ENCODE peak calls at places on chromosomes 16 and 17, in four cellular contexts. One of them, this sample, is unnamed.

GRCh38 chr17:73098919-73099318 is 6.4 kb upstream of the SLC39A11 start:
- DNase-seq in stomach: no peak
- DNase-seq in OCI-LY7: no peak
- DNase-seq in fibroblast of lung: no peak
- DNase-seq in this sample: no peak

GRCh38 chr16:15757630-15758251 is 99.1 kb downstream of the MYH11 start:
- DNase-seq in stomach: no peak
- DNase-seq in OCI-LY7: peak
- DNase-seq in fibroblast of lung: no peak
- DNase-seq in this sample: no peak

GRCh38 chr17:33447090-33447489 is 154.0 kb upstream of the ASIC2 start:
- DNase-seq in stomach: no peak
- DNase-seq in OCI-LY7: no peak
- DNase-seq in fibroblast of lung: no peak
- DNase-seq in this sample: no peak

GRCh38 chr16:9123871-9124270 is 32.4 kb downstream of the HAPSTR1 start:
- DNase-seq in stomach: peak
- DNase-seq in OCI-LY7: no peak
- DNase-seq in fibroblast of lung: peak
- DNase-seq in this sample: no peak

GRCh38 chr16:56477096-56477878 is 25.9 kb downstream of the OGFOD1 start:
- DNase-seq in stomach: no peak
- DNase-seq in OCI-LY7: no peak
- DNase-seq in fibroblast of lung: peak
- DNase-seq in this sample: peak

GRCh38 chr16:88905563-88905962 is 39.1 kb upstream of the PABPN1L start:
- DNase-seq in stomach: no peak
- DNase-seq in OCI-LY7: peak
- DNase-seq in fibroblast of lung: no peak
- DNase-seq in this sample: no peak

GRCh38 chr16:69276143-69277115 is 34.7 kb upstream of the VPS4A start:
- DNase-seq in stomach: no peak
- DNase-seq in OCI-LY7: no peak
- DNase-seq in fibroblast of lung: peak
- DNase-seq in this sample: no peak

GRCh38 chr17:80354381-80354780 is 60.6 kb upstream of the ENDOV start:
- DNase-seq in stomach: no peak
- DNase-seq in OCI-LY7: no peak
- DNase-seq in fibroblast of lung: no peak
- DNase-seq in this sample: no peak

GRCh38 chr17:77730376-77730775 is 228.1 kb upstream of the TNRC6C start:
- DNase-seq in stomach: no peak
- DNase-seq in OCI-LY7: no peak
- DNase-seq in fibroblast of lung: no peak
- DNase-seq in this sample: no peak

GRCh38 chr17:44623070-44623725 is 33.1 kb upstream of the MEIOC start:
- DNase-seq in stomach: no peak
- DNase-seq in OCI-LY7: no peak
- DNase-seq in fibroblast of lung: peak
- DNase-seq in this sample: no peak

GRCh38 chr16:68272501-68273209 is 8.3 kb downstream of the SLC7A6 start:
- DNase-seq in stomach: peak
- DNase-seq in OCI-LY7: peak
- DNase-seq in fibroblast of lung: no peak
- DNase-seq in this sample: no peak

GRCh38 chr17:47776330-47777197 is 43.5 kb downstream of the TBX21 start:
- DNase-seq in stomach: no peak
- DNase-seq in OCI-LY7: peak
- DNase-seq in fibroblast of lung: peak
- DNase-seq in this sample: no peak

GRCh38 chr16:9050102-9050830 is 41.2 kb upstream of the HAPSTR1 start:
- DNase-seq in stomach: no peak
- DNase-seq in OCI-LY7: peak
- DNase-seq in fibroblast of lung: peak
- DNase-seq in this sample: no peak

GRCh38 chr17:73394523-73395450 is 83.0 kb upstream of the CDC42EP4 start:
- DNase-seq in stomach: no peak
- DNase-seq in OCI-LY7: no peak
- DNase-seq in fibroblast of lung: no peak
- DNase-seq in this sample: no peak

GRCh38 chr16:31072540-31073072 is 1.4 kb downstream of the ZNF668 start:
- DNase-seq in stomach: no peak
- DNase-seq in OCI-LY7: peak
- DNase-seq in fibroblast of lung: peak
- DNase-seq in this sample: no peak

GRCh38 chr17:47172698-47173565 is 16.2 kb downstream of the CDC27 start:
- DNase-seq in stomach: no peak
- DNase-seq in OCI-LY7: no peak
- DNase-seq in fibroblast of lung: peak
- DNase-seq in this sample: no peak

GRCh38 chr17:37605813-37606505 is 3.3 kb downstream of the SYNRG start:
- DNase-seq in stomach: no peak
- DNase-seq in OCI-LY7: peak
- DNase-seq in fibroblast of lung: peak
- DNase-seq in this sample: no peak

GRCh38 chr17:77482375-77483127 is 341.8 kb downstream of the SEC14L1 start:
- DNase-seq in stomach: no peak
- DNase-seq in OCI-LY7: no peak
- DNase-seq in fibroblast of lung: no peak
- DNase-seq in this sample: no peak

GRCh38 chr16:79972053-79972704 is 371.6 kb upstream of the MAF start:
- DNase-seq in stomach: no peak
- DNase-seq in OCI-LY7: no peak
- DNase-seq in fibroblast of lung: peak
- DNase-seq in this sample: no peak

GRCh38 chr16:21599994-21600773 is 807 bp downstream of the METTL9 start:
- DNase-seq in stomach: no peak
- DNase-seq in OCI-LY7: peak
- DNase-seq in fibroblast of lung: peak
- DNase-seq in this sample: no peak

GRCh38 chr16:11108466-11108805 is 147.6 kb downstream of the SOCS1 start:
- DNase-seq in stomach: no peak
- DNase-seq in OCI-LY7: no peak
- DNase-seq in fibroblast of lung: no peak
- DNase-seq in this sample: no peak

GRCh38 chr16:47285001-47285400 is 141.3 kb upstream of the NETO2 start:
- DNase-seq in stomach: no peak
- DNase-seq in OCI-LY7: no peak
- DNase-seq in fibroblast of lung: no peak
- DNase-seq in this sample: no peak

GRCh38 chr16:88437367-88437964 is 15.6 kb upstream of the ZFPM1 start:
- DNase-seq in stomach: peak
- DNase-seq in OCI-LY7: peak
- DNase-seq in fibroblast of lung: peak
- DNase-seq in this sample: no peak

GRCh38 chr16:23302045-23302956 is at the start of gene SCNN1B:
- DNase-seq in stomach: peak
- DNase-seq in OCI-LY7: no peak
- DNase-seq in fibroblast of lung: no peak
- DNase-seq in this sample: no peak

GRCh38 chr17:79572136-79572915 is 38.5 kb downstream of the RBFOX3 start:
- DNase-seq in stomach: no peak
- DNase-seq in OCI-LY7: no peak
- DNase-seq in fibroblast of lung: no peak
- DNase-seq in this sample: no peak

GRCh38 chr16:62408760-62409159 is 372.5 kb upstream of the CDH8 start:
- DNase-seq in stomach: no peak
- DNase-seq in OCI-LY7: no peak
- DNase-seq in fibroblast of lung: no peak
- DNase-seq in this sample: no peak

GRCh38 chr16:75000481-75001081 is 1.8 kb downstream of the ZNRF1 start:
- DNase-seq in stomach: no peak
- DNase-seq in OCI-LY7: no peak
- DNase-seq in fibroblast of lung: peak
- DNase-seq in this sample: no peak

GRCh38 chr16:67238806-67239470 is 8.3 kb downstream of the FHOD1 start:
- DNase-seq in stomach: no peak
- DNase-seq in OCI-LY7: no peak
- DNase-seq in fibroblast of lung: no peak
- DNase-seq in this sample: no peak

GRCh38 chr16:84979516-84979915 is 31.8 kb downstream of the ZDHHC7 start:
- DNase-seq in stomach: no peak
- DNase-seq in OCI-LY7: no peak
- DNase-seq in fibroblast of lung: no peak
- DNase-seq in this sample: no peak

GRCh38 chr16:84985079-84986065 is 26.0 kb downstream of the ZDHHC7 start:
- DNase-seq in stomach: no peak
- DNase-seq in OCI-LY7: no peak
- DNase-seq in fibroblast of lung: peak
- DNase-seq in this sample: no peak

GRCh38 chr16:84983308-84983707 is 28.0 kb downstream of the ZDHHC7 start:
- DNase-seq in stomach: no peak
- DNase-seq in OCI-LY7: no peak
- DNase-seq in fibroblast of lung: no peak
- DNase-seq in this sample: no peak

GRCh38 chr16:84986102-84986501 is 25.2 kb downstream of the ZDHHC7 start:
- DNase-seq in stomach: peak
- DNase-seq in OCI-LY7: no peak
- DNase-seq in fibroblast of lung: no peak
- DNase-seq in this sample: no peak

GRCh38 chr16:84982434-84982833 is 28.9 kb downstream of the ZDHHC7 start:
- DNase-seq in stomach: peak
- DNase-seq in OCI-LY7: no peak
- DNase-seq in fibroblast of lung: no peak
- DNase-seq in this sample: no peak
- TF ChIP-seq CTCF in stomach: no peak
- TF ChIP-seq CTCF in OCI-LY7: peak
- TF ChIP-seq CTCF in fibroblast of lung: no peak
- TF ChIP-seq CTCF in this sample: no peak

GRCh38 chr17:27562777-27563455 is 68.1 kb upstream of the LGALS9 start:
- DNase-seq in stomach: no peak
- DNase-seq in OCI-LY7: no peak
- DNase-seq in fibroblast of lung: peak
- DNase-seq in this sample: no peak
- H3K4me3 ChIP-seq in stomach: no peak
- H3K4me3 ChIP-seq in OCI-LY7: no peak
- H3K4me3 ChIP-seq in fibroblast of lung: no peak
- H3K4me3 ChIP-seq in this sample: no peak

GRCh38 chr16:82672676-82673075 is 45.9 kb downstream of the CDH13 start:
- DNase-seq in stomach: no peak
- DNase-seq in OCI-LY7: no peak
- DNase-seq in fibroblast of lung: peak
- DNase-seq in this sample: no peak

GRCh38 chr16:82667437-82667836 is 40.7 kb downstream of the CDH13 start:
- DNase-seq in stomach: no peak
- DNase-seq in OCI-LY7: no peak
- DNase-seq in fibroblast of lung: no peak
- DNase-seq in this sample: no peak

GRCh38 chr16:82668094-82668493 is 41.3 kb downstream of the CDH13 start:
- DNase-seq in stomach: no peak
- DNase-seq in OCI-LY7: no peak
- DNase-seq in fibroblast of lung: no peak
- DNase-seq in this sample: no peak

GRCh38 chr16:82675300-82675699 is 48.5 kb downstream of the CDH13 start:
- DNase-seq in stomach: no peak
- DNase-seq in OCI-LY7: no peak
- DNase-seq in fibroblast of lung: peak
- DNase-seq in this sample: no peak

GRCh38 chr16:82671743-82672142 is 45.0 kb downstream of the CDH13 start:
- DNase-seq in stomach: no peak
- DNase-seq in OCI-LY7: no peak
- DNase-seq in fibroblast of lung: no peak
- DNase-seq in this sample: no peak
- TF ChIP-seq CTCF in stomach: no peak
- TF ChIP-seq CTCF in OCI-LY7: peak
- TF ChIP-seq CTCF in fibroblast of lung: no peak
- TF ChIP-seq CTCF in this sample: peak

GRCh38 chr16:1181715-1182671 is 29.1 kb downstream of the CACNA1H start:
- DNase-seq in stomach: peak
- DNase-seq in OCI-LY7: no peak
- DNase-seq in fibroblast of lung: peak
- DNase-seq in this sample: peak
- H3K4me3 ChIP-seq in stomach: no peak
- H3K4me3 ChIP-seq in OCI-LY7: no peak
- H3K4me3 ChIP-seq in fibroblast of lung: no peak
- H3K4me3 ChIP-seq in this sample: no peak

DNA sequence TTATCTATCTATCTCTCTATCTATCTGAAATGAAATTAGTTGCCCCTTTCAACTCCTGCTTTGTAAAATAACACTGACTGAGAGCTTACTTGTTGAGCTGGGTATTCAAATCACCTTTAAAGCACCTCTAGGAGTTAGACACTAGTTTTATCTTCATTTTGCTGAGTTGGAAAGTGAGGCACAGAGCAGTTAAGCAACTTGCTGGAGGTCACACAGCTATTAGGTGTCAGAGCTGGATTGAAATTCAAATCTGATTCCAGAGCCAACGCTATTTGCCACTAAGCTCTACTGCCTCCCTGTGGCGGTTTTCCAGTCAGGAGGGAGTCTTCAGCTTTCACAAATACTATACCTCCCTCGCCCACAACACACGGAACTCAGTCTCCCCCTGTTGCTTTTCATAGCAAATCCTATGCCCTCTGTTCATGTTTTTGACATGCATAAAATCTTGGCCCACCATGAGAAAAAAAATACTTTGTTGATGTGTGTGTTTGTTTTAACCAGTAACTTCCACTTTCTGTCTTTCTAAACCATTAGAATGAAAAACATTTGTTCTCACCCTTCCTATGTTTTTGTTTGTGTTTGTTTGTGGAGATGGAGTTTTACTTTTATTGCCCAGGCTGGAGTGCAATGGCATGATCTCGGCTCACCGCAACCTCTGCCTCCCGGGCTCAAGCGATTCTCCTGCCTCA is 74.8 kb upstream of the SMURF2 start:
- DNase-seq in stomach: peak
- DNase-seq in OCI-LY7: peak
- DNase-seq in fibroblast of lung: peak
- DNase-seq in this sample: no peak
- TF ChIP-seq CTCF in stomach: peak
- TF ChIP-seq CTCF in OCI-LY7: peak
- TF ChIP-seq CTCF in fibroblast of lung: peak
- TF ChIP-seq CTCF in this sample: peak

GRCh38 chr16:54286067-54286329 is 589 bp downstream of the IRX3 start:
- DNase-seq in stomach: no peak
- DNase-seq in OCI-LY7: no peak
- DNase-seq in fibroblast of lung: no peak
- DNase-seq in this sample: no peak

GRCh38 chr16:54284319-54284930 is 2.2 kb downstream of the IRX3 start:
- DNase-seq in stomach: peak
- DNase-seq in OCI-LY7: no peak
- DNase-seq in fibroblast of lung: peak
- DNase-seq in this sample: no peak

GRCh38 chr16:54283735-54284318 is 2.8 kb downstream of the IRX3 start:
- DNase-seq in stomach: no peak
- DNase-seq in OCI-LY7: no peak
- DNase-seq in fibroblast of lung: no peak
- DNase-seq in this sample: no peak

GRCh38 chr16:54285414-54286066 is 1.0 kb downstream of the IRX3 start:
- DNase-seq in stomach: peak
- DNase-seq in OCI-LY7: no peak
- DNase-seq in fibroblast of lung: peak
- DNase-seq in this sample: no peak

GRCh38 chr16:54284931-54285413 is 1.6 kb downstream of the IRX3 start:
- DNase-seq in stomach: no peak
- DNase-seq in OCI-LY7: no peak
- DNase-seq in fibroblast of lung: peak
- DNase-seq in this sample: no peak
- H3K4me3 ChIP-seq in stomach: peak
- H3K4me3 ChIP-seq in OCI-LY7: no peak
- H3K4me3 ChIP-seq in fibroblast of lung: peak
- H3K4me3 ChIP-seq in this sample: peak